ENCODE peak calls at places on chromosomes 12 and 14, in nine cellular contexts. R, I, Z, M, Y, F, G, U and Q are unnamed samples.

GRCh38 chr12:18631339-18631738 is 106.5 kb downstream of the PLCZ1 start:
- DNase-seq in R (no peak), Z (no peak), Y (no peak), G (no peak), I (no peak), M (no peak), U (no peak), F (no peak), Q (no peak)

GRCh38 chr14:32076278-32077080 is 625 bp upstream of the ARHGAP5 start:
- DNase-seq in G (peak; percentile 93), R (peak; percentile 89), I (peak; percentile 97), M (peak; percentile 94), Z (peak; percentile 98), U (peak; percentile 68), F (peak; percentile 57), Y (peak; percentile 96), Q (peak; percentile 93)

GRCh38 chr12:3928538-3929220 is 55.5 kb upstream of the PARP11 start:
- DNase-seq in Z (no peak), M (no peak), Y (peak; percentile 8), R (no peak), G (no peak), U (no peak), F (no peak), I (no peak), Q (no peak)

GRCh38 chr14:102516531-102517411 is 7.2 kb upstream of the ANKRD9 start:
- DNase-seq in I (peak; percentile 80), G (no peak), R (no peak), Y (peak; percentile 75), Z (peak; percentile 87), F (peak; percentile 69), M (no peak), U (peak; percentile 83), Q (peak; percentile 83)

GRCh38 chr12:3035171-3035570 is 42.0 kb upstream of the TSPAN9 start:
- DNase-seq in G (no peak), R (no peak), I (no peak), U (no peak), M (no peak), Y (no peak), Z (no peak), F (no peak), Q (no peak)

GRCh38 chr14:27528328-27528727 is 930.5 kb upstream of the NOVA1 start:
- DNase-seq in G (no peak), Y (peak; percentile 68), U (no peak), Z (no peak), M (no peak), I (no peak), R (no peak), F (no peak), Q (no peak)

GRCh38 chr14:65709576-65709975 is 297.0 kb downstream of the FUT8 start:
- DNase-seq in Y (no peak), M (no peak), Z (no peak), I (no peak), U (no peak), G (no peak), R (no peak), F (no peak), Q (no peak)

GRCh38 chr14:94671870-94672444 is 59.8 kb downstream of the SERPINA3 start:
- DNase-seq in M (no peak), U (no peak), I (no peak), Y (no peak), R (no peak), F (no peak), G (no peak), Z (peak; percentile 34), Q (no peak)

GRCh38 chr14:81164167-81164774 is 56.5 kb downstream of the GTF2A1 start:
- DNase-seq in Y (peak; percentile 92), Z (no peak), I (no peak), U (peak; percentile 30), F (peak; percentile 52), M (no peak), G (peak; percentile 27), R (peak; percentile 59), Q (peak; percentile 38)

GRCh38 chr12:108449478-108449877 is 65.6 kb upstream of the FICD start:
- DNase-seq in U (no peak), Y (no peak), I (no peak), F (no peak), Z (no peak), R (no peak), G (no peak), M (no peak), Q (no peak)

GRCh38 chr12:57123813-57124212 is 4.5 kb upstream of the LRP1 start:
- DNase-seq in I (no peak), M (no peak), Y (no peak), G (no peak), F (no peak), U (no peak), Z (no peak), R (no peak), Q (no peak)

GRCh38 chr12:65534105-65534841 is 255.8 kb downstream of the MSRB3 start:
- DNase-seq in M (no peak), R (no peak), U (no peak), I (no peak), G (no peak), F (no peak), Z (no peak), Y (no peak), Q (no peak)

GRCh38 chr12:67572492-67572891 is 76.1 kb upstream of the DYRK2 start:
- DNase-seq in Y (peak; percentile 29), R (no peak), F (no peak), G (no peak), I (no peak), U (no peak), Z (no peak), M (no peak), Q (no peak)

GRCh38 chr14:104080557-104081492 is 4.7 kb upstream of the ASPG start:
- DNase-seq in M (no peak), Y (no peak), I (peak; percentile 22), U (peak; percentile 4), G (no peak), F (no peak), R (no peak), Z (no peak), Q (no peak)

GRCh38 chr14:70448633-70449032 is 3.3 kb upstream of the ADAM21 start:
- DNase-seq in F (no peak), M (no peak), R (no peak), Z (no peak), G (peak; percentile 11), U (no peak), Y (no peak), I (no peak), Q (no peak)

GRCh38 chr12:21659383-21659782 is 1.7 kb upstream of the LDHB start:
- DNase-seq in I (no peak), R (no peak), G (no peak), U (no peak), Y (peak; percentile 37), Z (no peak), M (no peak), F (no peak), Q (no peak)
- TF ChIP-seq CTCF in I (no peak), R (no peak), G (no peak), U (no peak), Y (peak; percentile 33), Z (peak; percentile 58), M (no peak), F (no peak), Q (peak; percentile 55)

GRCh38 chr14:21257395-21258193 is 11.6 kb downstream of the HNRNPC start:
- DNase-seq in G (no peak), Z (no peak), I (no peak), R (no peak), F (no peak), M (no peak), Y (no peak), U (no peak), Q (no peak)

GRCh38 chr14:21252149-21252548 is 17.1 kb downstream of the HNRNPC start:
- DNase-seq in Z (no peak), Y (no peak), R (no peak), F (no peak), I (no peak), U (no peak), M (no peak), G (no peak), Q (no peak)

GRCh38 chr14:21256539-21257394 is 12.5 kb downstream of the HNRNPC start:
- DNase-seq in M (no peak), G (no peak), Z (no peak), I (no peak), Y (no peak), R (no peak), F (no peak), U (no peak), Q (no peak)

GRCh38 chr14:21258194-21258888 is 10.9 kb downstream of the HNRNPC start:
- DNase-seq in R (no peak), F (no peak), I (no peak), M (no peak), U (no peak), Y (no peak), G (no peak), Z (no peak), Q (no peak)

GRCh38 chr14:21255385-21256101 is 13.7 kb downstream of the HNRNPC start:
- DNase-seq in F (no peak), M (no peak), I (no peak), R (no peak), G (no peak), Y (no peak), U (no peak), Z (no peak), Q (no peak)
- TF ChIP-seq CTCF in F (no peak), M (no peak), I (no peak), R (no peak), G (no peak), Y (no peak), U (no peak), Z (no peak), Q (no peak)

GRCh38 chr14:60164404-60164716 is 838 bp downstream of the DHRS7 start:
- DNase-seq in U (no peak), Z (no peak), R (no peak), F (no peak), G (no peak), M (no peak), I (no peak), Y (no peak), Q (no peak)
- TF ChIP-seq CTCF in U (no peak), Z (no peak), R (no peak), F (no peak), G (no peak), M (no peak), I (no peak), Y (no peak), Q (no peak)

GRCh38 chr14:91901449-91902250 is 34.3 kb upstream of the TC2N start:
- DNase-seq in Z (no peak), G (peak; percentile 29), I (peak; percentile 45), Y (no peak), M (no peak), F (no peak), R (peak; percentile 44), U (no peak), Q (no peak)

GRCh38 chr14:91903070-91903469 is 35.7 kb upstream of the TC2N start:
- DNase-seq in Y (no peak), I (no peak), F (no peak), Z (no peak), M (no peak), R (no peak), G (no peak), U (no peak), Q (no peak)

GRCh38 chr14:91904483-91904882 is 37.1 kb upstream of the TC2N start:
- DNase-seq in U (no peak), I (no peak), F (no peak), M (no peak), R (no peak), Z (no peak), G (no peak), Y (no peak), Q (no peak)

GRCh38 chr14:91906374-91906773 is 39.0 kb upstream of the TC2N start:
- DNase-seq in U (no peak), Y (no peak), I (no peak), Z (no peak), F (no peak), M (no peak), R (no peak), G (no peak), Q (no peak)

GRCh38 chr14:91904956-91905645 is 37.8 kb upstream of the TC2N start:
- DNase-seq in Z (no peak), M (no peak), I (no peak), F (no peak), G (no peak), Y (no peak), R (no peak), U (no peak), Q (no peak)
- TF ChIP-seq CTCF in Z (no peak), M (no peak), I (no peak), F (no peak), G (no peak), Y (no peak), R (no peak), U (no peak), Q (no peak)